ENCODE peak calls at places on chromosomes 2 and 18, in four cellular contexts. P is IMR-90, W is PC-9, D is tibial nerve. T is an unnamed sample.

GRCh38 chr18:40607741-40608140 is 1347.3 kb upstream of the PIK3C3 start:
- DNase-seq in W (no peak), P (no peak), D (no peak), T (no peak)

GRCh38 chr2:187055463-187055862 is 206.5 kb upstream of the ZSWIM2 start:
- DNase-seq in W (no peak), P (no peak), D (peak; percentile 20), T (no peak)

GRCh38 chr2:102101844-102102635 is 40.5 kb upstream of the IL1R1 start:
- DNase-seq in P (no peak), W (no peak), D (no peak), T (no peak)

GRCh38 chr2:150292192-150292591 is 195.3 kb downstream of the RND3 start:
- DNase-seq in D (no peak), P (no peak), W (no peak), T (no peak)

GRCh38 chr2:129192117-129192516 is 787.3 kb upstream of the RAB6C start:
- DNase-seq in D (no peak), P (no peak), W (no peak), T (no peak)

GRCh38 chr2:66507673-66508127 is 72.8 kb downstream of the MEIS1 start:
- DNase-seq in D (no peak), W (no peak), P (no peak), T (no peak)

GRCh38 chr2:70938580-70938938 is 2.9 kb downstream of the ATP6V1B1 start:
- DNase-seq in P (no peak), D (no peak), W (no peak), T (no peak)

GRCh38 chr2:217360781-217361485 is 501.1 kb upstream of the TNP1 start:
- DNase-seq in D (peak; percentile 24), W (peak; percentile 37), P (peak; percentile 89), T (no peak)

GRCh38 chr18:74459877-74460276 is 2.8 kb upstream of the DIPK1C start:
- DNase-seq in D (peak; percentile 24), W (no peak), P (no peak), T (no peak)

GRCh38 chr2:15720561-15721307 is 129.1 kb downstream of the DDX1 start:
- DNase-seq in W (no peak), P (no peak), D (no peak), T (no peak)

GRCh38 chr18:56740645-56741044 is 89.5 kb downstream of the WDR7 start:
- DNase-seq in W (no peak), D (no peak), P (no peak), T (no peak)

GRCh38 chr18:825891-826585 is 14.0 kb upstream of the YES1 start:
- DNase-seq in P (no peak), D (no peak), W (no peak), T (no peak)

GRCh38 chr2:20471902-20472559 is 25.2 kb downstream of the RHOB start:
- DNase-seq in D (no peak), P (no peak), W (no peak), T (no peak)

GRCh38 chr2:32135409-32135808 is 30.3 kb upstream of the SLC30A6 start:
- DNase-seq in D (no peak), W (peak; percentile 37), P (peak; percentile 80), T (no peak)

GRCh38 chr18:57805117-57805516 is 2.0 kb upstream of the ATP8B1 start:
- DNase-seq in W (no peak), D (no peak), P (no peak), T (no peak)

GRCh38 chr2:144453039-144453336 is 66.9 kb downstream of the ZEB2 start:
- DNase-seq in P (peak; percentile 76), W (no peak), D (no peak), T (no peak)

GRCh38 chr2:205060269-205060668 is 515.0 kb downstream of the PARD3B start:
- DNase-seq in D (no peak), W (no peak), P (peak; percentile 89), T (no peak)

GRCh38 chr2:36371070-36371962 is 15.7 kb downstream of the CRIM1 start:
- DNase-seq in P (no peak), W (peak; percentile 21), D (no peak), T (no peak)

GRCh38 chr2:88016086-88016947 is at the start of gene RNU2-63P:
- DNase-seq in D (peak; percentile 63), P (peak; percentile 96), W (peak; percentile 78), T (peak; percentile 64)

GRCh38 chr2:232592687-232593407 is 40.6 kb upstream of the EFHD1 start:
- DNase-seq in P (peak; percentile 82), D (no peak), W (peak; percentile 59), T (no peak)

GRCh38 chr2:158999458-158999857 is 31.0 kb downstream of the TANC1 start:
- DNase-seq in P (peak; percentile 83), W (no peak), D (no peak), T (no peak)

GRCh38 chr2:6973895-6974545 is 56.8 kb downstream of the RNF144A start:
- DNase-seq in P (no peak), W (no peak), D (no peak), T (no peak)

GRCh38 chr2:100018794-100019193 is 123.6 kb downstream of the AFF3 start:
- DNase-seq in W (no peak), P (peak; percentile 91), D (no peak), T (no peak)

GRCh38 chr18:63320690-63321265 is 1.2 kb upstream of the BCL2 start:
- DNase-seq in P (peak; percentile 32), W (peak; percentile 23), D (peak; percentile 34), T (peak; percentile 75)

GRCh38 chr2:74863802-74864248 is 29.9 kb downstream of the HK2 start:
- DNase-seq in P (no peak), D (no peak), W (no peak), T (no peak)
- H3K4me1 ChIP-seq in P (peaks cover 27% of the 10 kb centered on the region), D (no peaks in the 10 kb centered on the region), W (peaks cover 68% of the 10 kb centered on the region), T (no peaks in the 10 kb centered on the region)

GRCh38 chr2:134169788-134170187 is 84.1 kb upstream of the MGAT5 start:
- DNase-seq in W (no peak), D (no peak), P (no peak), T (no peak)

GRCh38 chr2:134170269-134170668 is 83.6 kb upstream of the MGAT5 start:
- DNase-seq in D (no peak), W (no peak), P (peak; percentile 48), T (no peak)

GRCh38 chr2:134167015-134167414 is 86.9 kb upstream of the MGAT5 start:
- DNase-seq in D (no peak), W (no peak), P (peak; percentile 70), T (no peak)

GRCh38 chr2:134173338-134174016 is 80.4 kb upstream of the MGAT5 start:
- DNase-seq in W (no peak), D (no peak), P (no peak), T (no peak)

GRCh38 chr2:134170700-134171099 is 83.2 kb upstream of the MGAT5 start:
- DNase-seq in D (no peak), P (no peak), W (no peak), T (no peak)
- H3K4me1 ChIP-seq in D (peaks cover 36% of the 10 kb centered on the region), P (peaks cover 8% of the 10 kb centered on the region), W (no peaks in the 10 kb centered on the region), T (no peaks in the 10 kb centered on the region)

GRCh38 chr18:45104071-45104440 is 423.4 kb downstream of the SETBP1 start:
- DNase-seq in W (no peak), P (no peak), D (no peak), T (no peak)

GRCh38 chr18:45106331-45106774 is 425.7 kb downstream of the SETBP1 start:
- DNase-seq in W (no peak), D (no peak), P (no peak), T (no peak)

GRCh38 chr18:45109271-45109670 is 428.6 kb downstream of the SETBP1 start:
- DNase-seq in P (no peak), W (no peak), D (no peak), T (no peak)

GRCh38 chr18:45108754-45109153 is 428.1 kb downstream of the SETBP1 start:
- DNase-seq in P (no peak), W (no peak), D (no peak), T (no peak)

DNA sequence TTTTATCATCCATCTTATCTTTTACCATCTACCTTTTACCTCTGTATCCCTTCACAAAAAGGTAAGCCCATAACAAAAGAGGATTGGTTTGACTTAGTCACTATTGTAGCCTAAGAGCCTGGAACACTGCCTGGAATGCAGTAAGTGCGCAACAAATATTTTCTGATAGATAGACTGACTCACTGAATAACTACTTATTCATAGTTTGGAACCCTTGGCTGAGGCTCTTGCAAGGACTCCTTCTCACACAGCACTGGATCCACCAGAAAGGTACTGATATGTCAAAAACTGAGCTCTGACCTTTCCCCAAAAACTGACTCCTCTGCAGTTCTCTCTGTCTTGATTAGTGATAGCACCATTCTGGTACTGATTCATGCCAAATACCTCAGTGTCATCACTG is 426.7 kb downstream of the SETBP1 start:
- DNase-seq in W (no peak), D (no peak), P (peak; percentile 6), T (no peak)
- H3K4me1 ChIP-seq in W (no peaks in the 10 kb centered on the region), D (peaks cover 19% of the 10 kb centered on the region), P (no peaks in the 10 kb centered on the region), T (no peaks in the 10 kb centered on the region)

DNA sequence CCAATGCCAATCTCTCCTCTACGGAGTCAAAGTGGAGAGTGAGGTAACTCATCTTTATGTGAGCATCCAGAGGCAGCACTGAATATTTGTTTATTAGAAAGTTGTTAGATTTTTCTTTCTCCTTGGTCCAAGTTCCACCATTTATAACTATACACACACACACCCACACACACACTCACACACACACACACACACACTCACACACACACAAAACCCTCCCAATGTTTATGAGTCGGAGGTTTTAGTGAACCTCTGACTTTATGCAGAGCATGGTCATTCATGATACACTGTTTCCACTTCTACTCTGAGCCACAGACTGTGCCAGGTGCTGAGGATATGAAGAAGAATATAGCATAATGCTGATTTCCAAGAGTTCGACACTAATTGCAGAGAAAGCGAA is 132.9 kb upstream of the CCDC68 start:
- DNase-seq in W (no peak), D (no peak), P (no peak), T (no peak)
- H3K4me1 ChIP-seq in W (peaks cover 31% of the 10 kb centered on the region), D (peaks cover 5% of the 10 kb centered on the region), P (no peaks in the 10 kb centered on the region), T (no peaks in the 10 kb centered on the region)

T was measured in breast epithelium.